ENCODE peak calls at places on chromosomes 13 and 19, in seven cellular contexts. T, Q, B, M, G, V and A are unnamed samples.

GRCh38 chr19:38662508-38663155 is 15.2 kb downstream of the ACTN4 start:
- DNase-seq in T (no peak), Q (no peak), B (no peak), M (no peak), G (no peak), V (no peak), A (no peak)

GRCh38 chr19:47036233-47036651 is 12.2 kb downstream of the TMEM160 start:
- DNase-seq in T (no peak), Q (peak), B (no peak), M (no peak), G (no peak), V (no peak), A (no peak)

GRCh38 chr13:112441779-112442310 is 65.7 kb downstream of the SPACA7 start:
- DNase-seq in T (no peak), Q (no peak), B (no peak), M (no peak), G (no peak), V (no peak), A (no peak)

GRCh38 chr19:40596608-40597328 is 4.4 kb upstream of the LTBP4 start:
- DNase-seq in T (peak), Q (peak), B (peak), M (peak), G (no peak), V (peak), A (peak)

GRCh38 chr19:14030997-14031718 is 404 bp upstream of the IL27RA start:
- DNase-seq in T (no peak), Q (no peak), B (no peak), M (no peak), G (no peak), V (peak), A (no peak)

GRCh38 chr19:2780284-2780683 is 2.8 kb downstream of the SGTA start:
- DNase-seq in T (no peak), Q (no peak), B (no peak), M (no peak), G (no peak), V (no peak), A (no peak)

GRCh38 chr13:110012102-110012739 is 225.8 kb upstream of the IRS2 start:
- DNase-seq in T (no peak), Q (peak), B (no peak), M (no peak), G (no peak), V (no peak), A (peak)

GRCh38 chr19:50817941-50818858 is 5.4 kb downstream of the KLK1 start:
- DNase-seq in T (peak), Q (peak), B (peak), M (peak), G (peak), V (peak), A (no peak)

GRCh38 chr19:48656840-48657474 is 11.0 kb upstream of the CA11 start:
- DNase-seq in T (no peak), Q (peak), B (no peak), M (no peak), G (no peak), V (no peak), A (peak)

GRCh38 chr13:34207334-34207733 is 389.4 kb downstream of the RFC3 start:
- DNase-seq in T (no peak), Q (peak), B (no peak), M (no peak), G (no peak), V (no peak), A (peak)

GRCh38 chr13:101309014-101309619 is 107.2 kb downstream of the NALCN start:
- DNase-seq in T (no peak), Q (no peak), B (no peak), M (no peak), G (no peak), V (no peak), A (peak)

GRCh38 chr19:31349160-31349881 is at the start of gene TSHZ3:
- DNase-seq in T (peak), Q (peak), B (peak), M (peak), G (no peak), V (peak), A (peak)

GRCh38 chr19:18440421-18440877 is 2.5 kb upstream of the ISYNA1 start:
- DNase-seq in T (peak), Q (peak), B (no peak), M (peak), G (no peak), V (peak), A (no peak)

GRCh38 chr19:15129856-15130580 is 22.8 kb downstream of the SYDE1 start:
- DNase-seq in T (no peak), Q (no peak), B (no peak), M (no peak), G (no peak), V (no peak), A (no peak)

GRCh38 chr13:97257800-97258799 is 36.0 kb downstream of the MBNL2 start:
- DNase-seq in T (peak), Q (peak), B (no peak), M (peak), G (peak), V (no peak), A (peak)

GRCh38 chr19:6084821-6085220 is 25.5 kb downstream of the RFX2 start:
- DNase-seq in T (no peak), Q (no peak), B (no peak), M (no peak), G (no peak), V (no peak), A (no peak)

GRCh38 chr19:532578-533484 is 1.3 kb downstream of the CDC34 start:
- DNase-seq in T (peak), Q (peak), B (peak), M (peak), G (no peak), V (peak), A (peak)

GRCh38 chr19:38099966-38100365 is 124.1 kb downstream of the DPF1 start:
- DNase-seq in T (no peak), Q (no peak), B (no peak), M (no peak), G (no peak), V (no peak), A (no peak)

GRCh38 chr19:29878973-29879654 is 62.9 kb upstream of the URI1 start:
- DNase-seq in T (peak), Q (peak), B (no peak), M (peak), G (no peak), V (peak), A (peak)

GRCh38 chr19:18879579-18880373 is 16.2 kb downstream of the CERS1 start:
- DNase-seq in T (peak), Q (peak), B (peak), M (peak), G (no peak), V (peak), A (no peak)

GRCh38 chr19:45817725-45818301 is 2.7 kb upstream of the RSPH6A start:
- DNase-seq in T (peak), Q (no peak), B (peak), M (peak), G (no peak), V (peak), A (no peak)

GRCh38 chr13:50340566-50341287 is 325.5 kb downstream of the KCNRG start:
- DNase-seq in T (no peak), Q (no peak), B (no peak), M (no peak), G (no peak), V (no peak), A (no peak)

GRCh38 chr19:20078696-20079095 is 896 bp downstream of the ZNF90 start:
- DNase-seq in T (no peak), Q (no peak), B (no peak), M (peak), G (no peak), V (peak), A (peak)

GRCh38 chr13:49759503-49759902 is 33.0 kb downstream of the KPNA3 start:
- DNase-seq in T (no peak), Q (no peak), B (no peak), M (no peak), G (no peak), V (no peak), A (no peak)

GRCh38 chr13:48181482-48182145 is 51.4 kb upstream of the ITM2B start:
- DNase-seq in T (no peak), Q (no peak), B (no peak), M (no peak), G (no peak), V (no peak), A (no peak)
- TF ChIP-seq USF2 in T (no peak), Q (no peak), B (no peak), M (no peak), G (no peak), V (no peak), A (no peak)

DNA sequence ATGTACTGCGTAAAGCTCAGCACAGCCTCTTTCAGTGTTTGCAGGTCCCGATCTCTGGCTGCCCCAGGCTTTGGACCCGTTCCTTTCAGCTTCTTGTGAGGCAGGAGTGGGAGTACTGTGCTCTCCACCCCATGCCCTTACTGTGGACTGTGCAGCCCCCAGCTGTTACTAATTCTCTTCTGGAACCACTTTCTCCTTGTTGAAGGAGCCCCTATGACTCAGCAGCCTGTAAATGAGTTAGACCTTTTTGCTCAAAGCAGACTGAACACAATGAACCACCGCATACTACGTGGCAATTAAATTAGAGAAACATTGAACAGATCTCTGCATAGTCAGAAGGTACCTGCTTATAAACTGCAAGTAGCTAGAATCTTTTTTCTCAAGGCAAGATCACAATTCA is 39.0 kb downstream of the SERTM1 start:
- DNase-seq in T (no peak), Q (no peak), B (no peak), M (no peak), G (no peak), V (peak), A (peak)
- TF ChIP-seq USF2 in T (no peak), Q (no peak), B (no peak), M (no peak), G (no peak), V (no peak), A (no peak)

GRCh38 chr13:39682310-39682709 is 26.8 kb downstream of the COG6 start:
- DNase-seq in T (no peak), Q (no peak), B (no peak), M (no peak), G (no peak), V (no peak), A (no peak)

GRCh38 chr13:39675904-39676303 is 20.4 kb downstream of the COG6 start:
- DNase-seq in T (no peak), Q (no peak), B (no peak), M (no peak), G (no peak), V (no peak), A (no peak)

GRCh38 chr13:39672378-39673132 is 17.1 kb downstream of the COG6 start:
- DNase-seq in T (no peak), Q (no peak), B (no peak), M (no peak), G (no peak), V (no peak), A (no peak)

DNA sequence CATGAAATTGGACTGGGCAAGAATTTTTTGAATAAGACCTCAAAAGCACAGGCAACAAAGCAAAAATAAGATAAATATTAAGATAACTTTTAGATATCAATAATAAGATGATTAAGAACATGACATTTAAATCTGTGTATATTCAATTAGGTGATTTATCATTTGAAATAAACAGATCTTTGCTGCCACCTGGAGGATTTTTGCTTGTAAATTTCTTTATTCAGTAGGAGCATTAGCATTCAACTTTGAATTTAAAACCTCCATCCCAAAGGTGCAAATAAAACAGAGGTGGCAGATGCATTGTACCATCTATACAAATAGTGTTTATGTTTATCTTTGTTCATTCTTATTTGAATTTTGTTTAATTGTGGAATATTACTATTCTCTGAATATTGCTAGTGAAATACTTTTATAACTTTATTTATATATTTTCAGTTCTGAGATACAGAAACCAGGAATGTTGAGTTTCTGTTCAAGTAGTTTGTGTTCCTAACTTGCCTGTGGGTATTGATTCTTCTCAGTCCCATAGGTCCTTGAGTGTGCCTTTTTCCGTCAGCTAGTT is 20.9 kb downstream of the COG6 start:
- DNase-seq in T (peak), Q (peak), B (no peak), M (no peak), G (no peak), V (peak), A (peak)
- TF ChIP-seq USF2 in T (no peak), Q (no peak), B (no peak), M (no peak), G (no peak), V (no peak), A (no peak)

GRCh38 chr13:20127563-20128458 is 33.0 kb downstream of the GJA3 start:
- DNase-seq in T (no peak), Q (peak), B (peak), M (peak), G (no peak), V (peak), A (peak)
- TF ChIP-seq USF2 in T (no peak), Q (no peak), B (no peak), M (peak), G (no peak), V (no peak), A (no peak)